ENCODE peak calls at places on chromosome 18, in nine cellular contexts. One of them, this sample, is unnamed.

GRCh38 chr18:12772111-12772510 is 69.3 kb downstream of the PSMG2 start:
- DNase-seq in lower leg skin: peak; percentile 34
- DNase-seq in right lobe of liver: no peak
- DNase-seq in ovary: no peak
- DNase-seq in body of pancreas: no peak
- DNase-seq in suprapubic skin: no peak
- DNase-seq in transverse colon: no peak
- DNase-seq in A549: no peak
- DNase-seq in stomach: no peak
- DNase-seq in this sample: no peak

GRCh38 chr18:55509631-55510372 is 78.2 kb downstream of the TCF4 start:
- DNase-seq in right lobe of liver: no peak
- DNase-seq in body of pancreas: no peak
- DNase-seq in stomach: no peak
- DNase-seq in A549: no peak
- DNase-seq in ovary: no peak
- DNase-seq in suprapubic skin: no peak
- DNase-seq in transverse colon: no peak
- DNase-seq in lower leg skin: no peak
- DNase-seq in this sample: peak; percentile 18

GRCh38 chr18:56574827-56575226 is 63.6 kb downstream of the TXNL1 start:
- DNase-seq in body of pancreas: peak; percentile 34
- DNase-seq in transverse colon: no peak
- DNase-seq in lower leg skin: no peak
- DNase-seq in suprapubic skin: no peak
- DNase-seq in stomach: peak; percentile 41
- DNase-seq in right lobe of liver: no peak
- DNase-seq in A549: no peak
- DNase-seq in ovary: peak; percentile 59
- DNase-seq in this sample: peak; percentile 46

GRCh38 chr18:13993730-13994129 is 78.4 kb upstream of the MC2R start:
- DNase-seq in ovary: no peak
- DNase-seq in A549: no peak
- DNase-seq in suprapubic skin: no peak
- DNase-seq in body of pancreas: no peak
- DNase-seq in transverse colon: no peak
- DNase-seq in stomach: no peak
- DNase-seq in right lobe of liver: no peak
- DNase-seq in lower leg skin: no peak
- DNase-seq in this sample: no peak

GRCh38 chr18:57207124-57207916 is 60.4 kb downstream of the BOD1L2 start:
- DNase-seq in suprapubic skin: no peak
- DNase-seq in lower leg skin: no peak
- DNase-seq in ovary: no peak
- DNase-seq in body of pancreas: no peak
- DNase-seq in right lobe of liver: no peak
- DNase-seq in stomach: no peak
- DNase-seq in A549: no peak
- DNase-seq in transverse colon: no peak
- DNase-seq in this sample: no peak

GRCh38 chr18:13629841-13630747 is 96.3 kb downstream of the FAM210A start:
- DNase-seq in lower leg skin: peak; percentile 84
- DNase-seq in stomach: no peak
- DNase-seq in right lobe of liver: no peak
- DNase-seq in body of pancreas: peak; percentile 31
- DNase-seq in ovary: peak; percentile 40
- DNase-seq in suprapubic skin: no peak
- DNase-seq in A549: peak; percentile 51
- DNase-seq in transverse colon: peak; percentile 49
- DNase-seq in this sample: peak; percentile 78

GRCh38 chr18:44041553-44042418 is 638.9 kb upstream of the SETBP1 start:
- DNase-seq in suprapubic skin: no peak
- DNase-seq in stomach: no peak
- DNase-seq in transverse colon: no peak
- DNase-seq in ovary: no peak
- DNase-seq in A549: no peak
- DNase-seq in body of pancreas: no peak
- DNase-seq in lower leg skin: no peak
- DNase-seq in right lobe of liver: no peak
- DNase-seq in this sample: no peak

GRCh38 chr18:6055711-6056110 is 160.4 kb upstream of the TMEM200C start:
- DNase-seq in transverse colon: no peak
- DNase-seq in lower leg skin: no peak
- DNase-seq in stomach: no peak
- DNase-seq in suprapubic skin: no peak
- DNase-seq in right lobe of liver: no peak
- DNase-seq in body of pancreas: no peak
- DNase-seq in A549: no peak
- DNase-seq in ovary: no peak
- DNase-seq in this sample: no peak

GRCh38 chr18:76494541-76495403 is at the start of gene ZNF516:
- DNase-seq in ovary: peak; percentile 68
- DNase-seq in body of pancreas: peak; percentile 36
- DNase-seq in right lobe of liver: no peak
- DNase-seq in stomach: peak; percentile 45
- DNase-seq in lower leg skin: no peak
- DNase-seq in A549: no peak
- DNase-seq in suprapubic skin: peak; percentile 77
- DNase-seq in transverse colon: no peak
- DNase-seq in this sample: peak; percentile 33

GRCh38 chr18:76496200-76496890 is 1.3 kb upstream of the ZNF516 start:
- DNase-seq in lower leg skin: peak; percentile 95
- DNase-seq in ovary: peak; percentile 83
- DNase-seq in stomach: peak; percentile 63
- DNase-seq in body of pancreas: peak; percentile 57
- DNase-seq in suprapubic skin: peak; percentile 90
- DNase-seq in A549: peak; percentile 47
- DNase-seq in transverse colon: peak; percentile 72
- DNase-seq in right lobe of liver: peak; percentile 69
- DNase-seq in this sample: peak; percentile 80

GRCh38 chr18:76493213-76494107 is 1.6 kb downstream of the ZNF516 start:
- DNase-seq in stomach: no peak
- DNase-seq in lower leg skin: no peak
- DNase-seq in right lobe of liver: no peak
- DNase-seq in ovary: peak; percentile 68
- DNase-seq in transverse colon: no peak
- DNase-seq in body of pancreas: no peak
- DNase-seq in A549: peak; percentile 19
- DNase-seq in suprapubic skin: no peak
- DNase-seq in this sample: peak; percentile 60

GRCh38 chr18:76494181-76494540 is 881 bp downstream of the ZNF516 start:
- DNase-seq in A549: no peak
- DNase-seq in lower leg skin: peak; percentile 92
- DNase-seq in transverse colon: peak; percentile 50
- DNase-seq in stomach: no peak
- DNase-seq in body of pancreas: peak; percentile 36
- DNase-seq in ovary: peak; percentile 68
- DNase-seq in suprapubic skin: peak; percentile 80
- DNase-seq in right lobe of liver: no peak
- DNase-seq in this sample: no peak

DNA sequence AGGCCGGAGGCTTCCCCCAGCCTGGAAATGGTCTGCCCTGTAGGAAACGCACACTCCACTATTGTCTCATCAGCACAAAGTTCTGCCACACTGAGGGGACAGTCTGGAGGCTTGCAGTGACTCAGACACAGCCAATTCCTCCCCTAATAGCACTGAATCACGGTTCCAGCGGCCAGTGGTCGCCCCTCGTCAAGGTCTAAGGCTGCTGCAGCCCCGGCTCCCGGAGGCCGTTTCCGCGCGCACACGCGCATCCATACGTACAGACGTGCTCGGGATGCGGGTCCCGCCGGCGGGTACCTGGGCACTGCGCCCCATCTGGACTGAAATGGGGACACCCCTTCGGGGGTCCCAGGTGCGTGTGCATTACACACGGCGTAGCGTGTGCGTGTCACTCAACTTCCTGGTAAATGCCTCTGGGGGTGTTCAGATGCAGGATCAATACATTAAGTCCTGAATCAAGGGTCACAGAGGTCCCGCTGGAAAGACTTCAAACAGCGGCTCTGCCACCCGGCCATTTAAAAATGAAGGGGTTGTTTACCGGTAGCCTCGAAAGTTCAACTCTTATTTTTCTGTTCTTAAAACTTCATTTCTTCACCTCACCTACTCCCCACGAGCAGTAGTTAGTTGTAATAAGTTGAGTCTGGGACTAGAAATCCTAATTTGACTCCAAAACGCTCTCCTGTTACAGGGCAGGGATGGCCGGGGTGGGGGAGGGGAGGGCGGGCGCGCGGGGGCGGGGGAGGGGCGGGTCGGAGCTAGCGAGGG is 575 bp upstream of the ZNF516 start:
- DNase-seq in lower leg skin: peak; percentile 91
- DNase-seq in suprapubic skin: peak; percentile 77
- DNase-seq in A549: peak; percentile 34
- DNase-seq in right lobe of liver: no peak
- DNase-seq in stomach: no peak
- DNase-seq in ovary: peak; percentile 68
- DNase-seq in transverse colon: peak; percentile 57
- DNase-seq in body of pancreas: peak; percentile 40
- DNase-seq in this sample: peak; percentile 81
- TF ChIP-seq POLR2A in lower leg skin: no peak
- TF ChIP-seq POLR2A in suprapubic skin: peak; percentile 42
- TF ChIP-seq POLR2A in A549: no peak
- TF ChIP-seq POLR2A in right lobe of liver: peak; percentile 79
- TF ChIP-seq POLR2A in stomach: no peak
- TF ChIP-seq POLR2A in ovary: peak; percentile 24
- TF ChIP-seq POLR2A in transverse colon: peak; percentile 57
- TF ChIP-seq POLR2A in body of pancreas: peak; percentile 68
- TF ChIP-seq POLR2A in this sample: peak; percentile 94

GRCh38 chr18:35289293-35290069 is 548 bp downstream of the ZSCAN30 start:
- DNase-seq in transverse colon: peak; percentile 52
- DNase-seq in A549: no peak
- DNase-seq in suprapubic skin: no peak
- DNase-seq in stomach: peak; percentile 32
- DNase-seq in body of pancreas: peak; percentile 47
- DNase-seq in ovary: peak; percentile 49
- DNase-seq in right lobe of liver: peak; percentile 54
- DNase-seq in lower leg skin: peak; percentile 84
- DNase-seq in this sample: no peak

GRCh38 chr18:35291166-35291565 is 1.1 kb upstream of the ZSCAN30 start:
- DNase-seq in stomach: no peak
- DNase-seq in ovary: no peak
- DNase-seq in transverse colon: no peak
- DNase-seq in lower leg skin: no peak
- DNase-seq in A549: no peak
- DNase-seq in body of pancreas: no peak
- DNase-seq in right lobe of liver: no peak
- DNase-seq in suprapubic skin: no peak
- DNase-seq in this sample: no peak

GRCh38 chr18:35284846-35285245 is 5.2 kb downstream of the ZSCAN30 start:
- DNase-seq in ovary: no peak
- DNase-seq in stomach: no peak
- DNase-seq in suprapubic skin: no peak
- DNase-seq in A549: no peak
- DNase-seq in body of pancreas: no peak
- DNase-seq in transverse colon: no peak
- DNase-seq in right lobe of liver: no peak
- DNase-seq in lower leg skin: no peak
- DNase-seq in this sample: no peak

GRCh38 chr18:35296079-35296478 is 6.0 kb upstream of the ZSCAN30 start:
- DNase-seq in stomach: no peak
- DNase-seq in transverse colon: no peak
- DNase-seq in A549: no peak
- DNase-seq in ovary: no peak
- DNase-seq in body of pancreas: no peak
- DNase-seq in lower leg skin: no peak
- DNase-seq in suprapubic skin: no peak
- DNase-seq in right lobe of liver: no peak
- DNase-seq in this sample: no peak

DNA sequence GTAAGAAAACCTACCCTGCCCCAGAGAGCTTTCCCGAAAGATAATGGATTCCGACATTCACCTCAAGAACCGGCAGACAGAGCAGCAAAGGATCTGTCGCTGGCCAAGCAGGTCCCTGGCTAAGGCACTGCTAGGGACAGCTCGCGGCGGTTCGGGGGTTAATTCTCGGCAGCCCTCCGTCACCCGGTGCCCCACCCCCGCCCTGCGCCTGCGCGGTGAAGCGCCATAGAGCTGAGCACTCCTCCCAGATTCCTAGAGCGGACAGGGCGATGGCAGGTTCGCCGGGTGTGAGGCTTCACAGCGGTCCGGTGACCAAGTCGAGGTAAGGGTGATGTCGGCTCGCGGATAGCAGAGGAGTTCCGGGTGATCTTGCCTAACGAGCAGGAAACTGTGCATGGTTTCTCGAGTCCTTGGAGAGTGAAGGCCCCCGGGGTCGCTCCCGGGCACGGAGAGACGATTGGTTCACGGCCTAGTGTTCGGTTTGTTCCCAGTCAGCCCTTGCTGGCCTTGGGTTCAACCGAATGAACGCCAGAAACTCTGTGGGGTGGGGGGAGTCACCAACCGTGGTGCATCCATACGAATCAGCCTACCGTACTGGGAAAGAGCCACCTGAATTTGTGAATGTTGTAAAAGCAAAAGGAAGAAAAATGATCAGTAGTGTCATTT is at the start of gene ZSCAN30:
- DNase-seq in A549: peak; percentile 95
- DNase-seq in right lobe of liver: peak; percentile 97
- DNase-seq in suprapubic skin: peak; percentile 98
- DNase-seq in lower leg skin: peak; percentile 98
- DNase-seq in body of pancreas: peak; percentile 95
- DNase-seq in ovary: peak; percentile 92
- DNase-seq in transverse colon: peak; percentile 97
- DNase-seq in stomach: peak; percentile 96
- DNase-seq in this sample: peak; percentile 96
- TF ChIP-seq POLR2A in A549: peak; percentile 72
- TF ChIP-seq POLR2A in right lobe of liver: peak; percentile 71
- TF ChIP-seq POLR2A in suprapubic skin: peak; percentile 72
- TF ChIP-seq POLR2A in lower leg skin: no peak
- TF ChIP-seq POLR2A in body of pancreas: peak; percentile 89
- TF ChIP-seq POLR2A in ovary: peak; percentile 56
- TF ChIP-seq POLR2A in transverse colon: peak; percentile 87
- TF ChIP-seq POLR2A in stomach: no peak
- TF ChIP-seq POLR2A in this sample: peak; percentile 43

GRCh38 chr18:10524507-10525425 is 1.1 kb upstream of the NAPG start:
- DNase-seq in stomach: no peak
- DNase-seq in ovary: no peak
- DNase-seq in lower leg skin: no peak
- DNase-seq in body of pancreas: peak; percentile 47
- DNase-seq in suprapubic skin: no peak
- DNase-seq in A549: no peak
- DNase-seq in right lobe of liver: no peak
- DNase-seq in transverse colon: no peak
- DNase-seq in this sample: peak; percentile 51

GRCh38 chr18:10523544-10523943 is 2.3 kb upstream of the NAPG start:
- DNase-seq in suprapubic skin: no peak
- DNase-seq in lower leg skin: no peak
- DNase-seq in A549: no peak
- DNase-seq in ovary: no peak
- DNase-seq in transverse colon: no peak
- DNase-seq in right lobe of liver: no peak
- DNase-seq in body of pancreas: no peak
- DNase-seq in stomach: no peak
- DNase-seq in this sample: no peak

GRCh38 chr18:10528439-10528838 is 2.6 kb downstream of the NAPG start:
- DNase-seq in ovary: no peak
- DNase-seq in transverse colon: no peak
- DNase-seq in body of pancreas: no peak
- DNase-seq in suprapubic skin: no peak
- DNase-seq in stomach: no peak
- DNase-seq in A549: no peak
- DNase-seq in right lobe of liver: no peak
- DNase-seq in lower leg skin: no peak
- DNase-seq in this sample: no peak

GRCh38 chr18:10526211-10526949 is 553 bp downstream of the NAPG start:
- DNase-seq in A549: peak; percentile 23
- DNase-seq in right lobe of liver: peak; percentile 66
- DNase-seq in ovary: peak; percentile 53
- DNase-seq in suprapubic skin: peak; percentile 81
- DNase-seq in transverse colon: peak; percentile 58
- DNase-seq in lower leg skin: peak; percentile 90
- DNase-seq in stomach: peak; percentile 55
- DNase-seq in body of pancreas: peak; percentile 46
- DNase-seq in this sample: peak; percentile 60

GRCh38 chr18:10525563-10526210 is at the start of gene NAPG:
- DNase-seq in stomach: peak; percentile 92
- DNase-seq in transverse colon: peak; percentile 93
- DNase-seq in body of pancreas: peak; percentile 93
- DNase-seq in A549: peak; percentile 91
- DNase-seq in suprapubic skin: peak; percentile 93
- DNase-seq in lower leg skin: peak; percentile 97
- DNase-seq in right lobe of liver: peak; percentile 93
- DNase-seq in ovary: peak; percentile 87
- DNase-seq in this sample: peak; percentile 93
- TF ChIP-seq POLR2A in stomach: no peak
- TF ChIP-seq POLR2A in transverse colon: peak; percentile 67
- TF ChIP-seq POLR2A in body of pancreas: peak; percentile 73
- TF ChIP-seq POLR2A in A549: peak; percentile 50
- TF ChIP-seq POLR2A in suprapubic skin: peak; percentile 42
- TF ChIP-seq POLR2A in lower leg skin: no peak
- TF ChIP-seq POLR2A in right lobe of liver: peak; percentile 46
- TF ChIP-seq POLR2A in ovary: peak; percentile 27
- TF ChIP-seq POLR2A in this sample: peak; percentile 66

DNA sequence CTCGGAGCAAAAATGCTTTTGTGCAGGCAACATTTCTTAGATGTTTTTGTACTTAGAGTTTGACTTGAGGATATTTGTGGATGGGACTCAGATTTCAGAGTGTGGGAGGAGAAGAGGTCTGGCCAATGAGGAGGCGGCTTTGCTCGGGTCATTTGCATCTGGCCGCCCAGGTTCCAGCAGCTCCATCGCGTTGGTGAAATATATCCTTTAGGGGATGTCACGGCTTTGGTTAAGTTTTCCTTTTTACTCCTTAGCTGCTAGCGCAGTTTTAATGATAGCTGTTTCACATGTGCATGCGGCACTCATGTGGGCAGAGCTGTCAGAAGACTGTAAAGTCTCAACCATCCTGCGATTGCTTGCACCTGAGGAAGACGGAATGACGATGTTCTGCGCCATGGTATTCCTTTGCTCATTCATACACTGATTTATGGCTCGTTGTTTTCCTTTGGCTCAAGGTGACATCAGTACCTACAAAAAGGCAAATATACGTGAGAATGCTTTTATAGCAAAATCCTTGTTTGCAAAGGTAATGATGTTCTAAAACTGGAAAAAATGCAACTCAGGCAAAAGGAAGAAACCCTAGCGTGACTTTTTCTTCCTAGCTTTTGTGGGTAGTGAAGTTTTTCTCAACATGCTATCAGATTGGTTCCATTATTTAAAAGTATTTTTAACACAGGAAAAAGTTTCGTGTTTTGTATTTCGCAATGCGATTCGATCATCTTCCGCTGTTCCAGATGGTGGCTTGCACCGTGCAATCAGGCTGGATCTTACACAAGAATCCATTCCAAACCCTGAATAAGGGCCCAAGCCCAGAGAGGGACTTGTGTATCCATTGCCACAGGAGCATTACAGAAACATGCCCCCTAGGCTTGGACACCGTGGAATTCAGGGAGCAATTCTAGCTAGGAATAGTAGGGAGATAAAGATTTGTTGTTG is 70.5 kb upstream of the ZNF516 start:
- DNase-seq in body of pancreas: peak; percentile 67
- DNase-seq in stomach: peak; percentile 66
- DNase-seq in A549: peak; percentile 34
- DNase-seq in right lobe of liver: peak; percentile 70
- DNase-seq in suprapubic skin: peak; percentile 87
- DNase-seq in lower leg skin: peak; percentile 95
- DNase-seq in transverse colon: peak; percentile 57
- DNase-seq in ovary: peak; percentile 80
- DNase-seq in this sample: peak; percentile 92
- TF ChIP-seq POLR2A in body of pancreas: peak; percentile 18
- TF ChIP-seq POLR2A in stomach: no peak
- TF ChIP-seq POLR2A in A549: no peak
- TF ChIP-seq POLR2A in right lobe of liver: peak; percentile 20
- TF ChIP-seq POLR2A in suprapubic skin: no peak
- TF ChIP-seq POLR2A in lower leg skin: no peak
- TF ChIP-seq POLR2A in transverse colon: no peak
- TF ChIP-seq POLR2A in ovary: peak; percentile 54
- TF ChIP-seq POLR2A in this sample: peak; percentile 70

This sample was measured in adrenal gland.